ENCODE peak calls at places on chromosome 1, in nine cellular contexts. One of them, this sample, is unnamed.

GRCh38 chr1:211621471-211622198 is 42.7 kb upstream of the SLC30A1 start:
- DNase-seq in tibial nerve: no peak
- DNase-seq in stomach: no peak
- DNase-seq in K562: no peak
- DNase-seq in HepG2: no peak
- DNase-seq in transverse colon: no peak
- DNase-seq in ovary: no peak
- DNase-seq in A549: no peak
- DNase-seq in sigmoid colon: peak
- DNase-seq in this sample: no peak

GRCh38 chr1:172717722-172718455 is 59.0 kb downstream of the FASLG start:
- DNase-seq in sigmoid colon: no peak
- DNase-seq in A549: peak
- DNase-seq in K562: no peak
- DNase-seq in tibial nerve: no peak
- DNase-seq in ovary: no peak
- DNase-seq in transverse colon: no peak
- DNase-seq in stomach: no peak
- DNase-seq in HepG2: peak
- DNase-seq in this sample: no peak

GRCh38 chr1:107820797-107821196 is 144.2 kb downstream of the VAV3 start:
- DNase-seq in stomach: no peak
- DNase-seq in A549: no peak
- DNase-seq in transverse colon: no peak
- DNase-seq in tibial nerve: no peak
- DNase-seq in K562: no peak
- DNase-seq in HepG2: no peak
- DNase-seq in ovary: no peak
- DNase-seq in sigmoid colon: no peak
- DNase-seq in this sample: no peak

GRCh38 chr1:156246762-156247459 is 945 bp downstream of the PAQR6 start:
- DNase-seq in ovary: no peak
- DNase-seq in transverse colon: no peak
- DNase-seq in A549: no peak
- DNase-seq in tibial nerve: no peak
- DNase-seq in sigmoid colon: peak
- DNase-seq in stomach: peak
- DNase-seq in HepG2: no peak
- DNase-seq in K562: peak
- DNase-seq in this sample: no peak

GRCh38 chr1:201724760-201725105 is 104.2 kb upstream of the IPO9 start:
- DNase-seq in K562: no peak
- DNase-seq in ovary: no peak
- DNase-seq in tibial nerve: no peak
- DNase-seq in stomach: no peak
- DNase-seq in sigmoid colon: peak
- DNase-seq in transverse colon: no peak
- DNase-seq in HepG2: no peak
- DNase-seq in A549: no peak
- DNase-seq in this sample: no peak

GRCh38 chr1:53060580-53060979 is 1.4 kb upstream of the PODN start:
- DNase-seq in transverse colon: no peak
- DNase-seq in A549: no peak
- DNase-seq in tibial nerve: peak
- DNase-seq in ovary: peak
- DNase-seq in K562: no peak
- DNase-seq in sigmoid colon: peak
- DNase-seq in HepG2: no peak
- DNase-seq in stomach: no peak
- DNase-seq in this sample: no peak

GRCh38 chr1:152982076-152982475 is 1.8 kb upstream of the SPRR1A start:
- DNase-seq in A549: no peak
- DNase-seq in transverse colon: no peak
- DNase-seq in K562: no peak
- DNase-seq in ovary: no peak
- DNase-seq in tibial nerve: no peak
- DNase-seq in HepG2: no peak
- DNase-seq in sigmoid colon: no peak
- DNase-seq in stomach: no peak
- DNase-seq in this sample: no peak

GRCh38 chr1:214058071-214058470 is 70.3 kb downstream of the PROX1 start:
- DNase-seq in HepG2: no peak
- DNase-seq in transverse colon: no peak
- DNase-seq in stomach: no peak
- DNase-seq in K562: no peak
- DNase-seq in tibial nerve: no peak
- DNase-seq in sigmoid colon: no peak
- DNase-seq in A549: no peak
- DNase-seq in ovary: no peak
- DNase-seq in this sample: no peak

GRCh38 chr1:3463891-3464648 is 9.6 kb downstream of the ARHGEF16 start:
- DNase-seq in stomach: no peak
- DNase-seq in ovary: no peak
- DNase-seq in tibial nerve: no peak
- DNase-seq in K562: no peak
- DNase-seq in sigmoid colon: peak
- DNase-seq in A549: no peak
- DNase-seq in HepG2: no peak
- DNase-seq in transverse colon: no peak
- DNase-seq in this sample: no peak

GRCh38 chr1:35876988-35877387 is 6.0 kb upstream of the AGO1 start:
- DNase-seq in tibial nerve: no peak
- DNase-seq in A549: no peak
- DNase-seq in stomach: no peak
- DNase-seq in K562: peak
- DNase-seq in ovary: no peak
- DNase-seq in transverse colon: no peak
- DNase-seq in HepG2: no peak
- DNase-seq in sigmoid colon: no peak
- DNase-seq in this sample: no peak

GRCh38 chr1:177236967-177237366 is 66.2 kb downstream of the BRINP2 start:
- DNase-seq in tibial nerve: no peak
- DNase-seq in ovary: no peak
- DNase-seq in HepG2: no peak
- DNase-seq in transverse colon: no peak
- DNase-seq in sigmoid colon: no peak
- DNase-seq in K562: no peak
- DNase-seq in A549: no peak
- DNase-seq in stomach: no peak
- DNase-seq in this sample: no peak

GRCh38 chr1:47679301-47679751 is 241.5 kb downstream of the FOXD2 start:
- DNase-seq in sigmoid colon: peak
- DNase-seq in HepG2: no peak
- DNase-seq in K562: no peak
- DNase-seq in tibial nerve: no peak
- DNase-seq in ovary: no peak
- DNase-seq in transverse colon: no peak
- DNase-seq in A549: no peak
- DNase-seq in stomach: peak
- DNase-seq in this sample: no peak

DNA sequence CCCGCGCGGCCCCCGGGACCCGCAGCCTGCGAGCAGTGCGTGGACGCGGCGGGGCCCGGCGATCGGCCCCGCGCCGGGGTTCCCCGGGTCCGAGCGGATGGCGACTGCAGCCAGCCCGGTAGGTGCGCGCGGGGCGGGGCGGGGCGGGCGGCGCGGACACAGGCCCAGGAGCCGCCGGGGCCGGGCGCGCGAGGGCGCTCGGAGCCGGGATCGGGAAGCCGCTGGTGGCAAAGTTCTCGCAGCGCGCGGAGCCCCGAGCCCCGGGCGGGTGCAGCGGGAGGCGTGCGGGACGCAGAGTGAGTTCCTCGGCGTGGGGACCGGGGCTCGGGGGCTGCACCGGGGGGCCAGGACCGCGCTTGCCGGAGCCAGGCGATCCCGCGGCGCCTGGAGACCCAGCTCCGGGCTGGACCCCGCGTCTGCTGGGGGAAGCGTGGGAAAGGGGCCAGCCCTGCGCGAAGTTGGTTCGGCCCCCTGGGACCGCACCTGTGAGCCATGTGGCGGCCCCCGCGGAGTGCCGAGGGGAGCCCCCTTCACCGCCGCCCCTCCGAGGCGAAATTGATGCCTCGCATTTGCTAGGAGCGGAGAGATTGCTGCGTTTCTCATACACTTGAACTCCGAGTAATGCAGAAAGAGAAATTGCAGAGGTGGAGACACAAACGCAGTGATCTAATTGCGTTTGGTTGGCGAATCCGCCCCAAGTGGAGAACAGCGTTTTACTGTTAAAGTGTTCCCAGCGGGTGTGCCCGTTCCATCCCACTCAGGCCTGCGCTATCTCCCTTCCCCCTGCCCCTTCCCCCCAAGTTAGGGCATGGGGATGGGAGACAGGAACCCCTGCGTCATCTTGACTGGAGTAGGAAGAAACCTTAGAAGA is 228.9 kb upstream of the TMEM51 start:
- DNase-seq in ovary: peak
- DNase-seq in K562: peak
- DNase-seq in stomach: peak
- DNase-seq in transverse colon: peak
- DNase-seq in sigmoid colon: no peak
- DNase-seq in tibial nerve: no peak
- DNase-seq in HepG2: no peak
- DNase-seq in A549: peak
- DNase-seq in this sample: no peak
- TF ChIP-seq EP300 in ovary: no peak
- TF ChIP-seq EP300 in K562: no peak
- TF ChIP-seq EP300 in stomach: no peak
- TF ChIP-seq EP300 in transverse colon: no peak
- TF ChIP-seq EP300 in sigmoid colon: no peak
- TF ChIP-seq EP300 in tibial nerve: peak
- TF ChIP-seq EP300 in HepG2: no peak
- TF ChIP-seq EP300 in A549: no peak
- TF ChIP-seq EP300 in this sample: no peak

DNA sequence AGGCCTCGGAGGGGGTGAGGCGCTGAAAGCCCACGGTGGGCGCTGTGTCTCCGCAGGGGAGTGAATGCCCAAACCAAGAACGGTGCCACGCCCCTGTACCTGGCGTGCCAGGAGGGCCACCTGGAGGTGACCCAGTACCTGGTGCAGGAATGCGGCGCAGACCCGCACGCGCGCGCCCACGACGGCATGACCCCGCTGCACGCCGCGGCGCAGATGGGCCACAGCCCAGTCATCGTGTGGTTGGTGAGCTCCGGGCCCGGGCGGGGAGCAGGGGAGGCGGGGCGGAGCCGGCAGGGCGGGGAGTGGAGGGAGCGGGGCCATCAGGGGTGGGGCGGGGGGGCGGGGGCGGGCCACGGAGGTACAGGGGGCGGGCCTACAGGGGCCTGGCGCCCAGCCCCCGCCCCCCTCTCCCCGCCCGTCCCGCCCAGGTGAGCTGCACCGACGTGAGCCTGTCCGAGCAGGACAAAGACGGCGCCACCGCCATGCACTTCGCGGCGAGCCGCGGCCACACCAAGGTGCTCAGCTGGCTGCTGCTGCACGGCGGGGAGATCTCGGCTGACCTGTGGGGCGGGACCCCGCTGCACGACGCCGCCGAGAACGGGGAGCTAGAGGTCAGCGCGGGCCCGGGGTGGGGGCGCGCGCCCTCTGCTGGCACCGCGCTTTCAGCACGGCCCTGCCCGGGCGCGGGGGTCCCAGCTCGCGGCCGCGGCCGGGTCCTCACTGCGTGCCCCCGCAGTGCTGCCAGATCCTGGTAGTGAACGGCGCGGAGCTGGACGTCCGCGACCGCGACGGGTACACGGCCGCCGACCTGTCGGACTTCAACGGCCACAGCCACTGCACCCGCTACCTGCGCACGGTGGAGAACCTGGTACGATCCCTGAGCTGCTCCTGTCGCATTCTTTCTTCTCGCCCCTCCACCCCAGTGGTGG is 15.9 kb downstream of the ESPN start:
- DNase-seq in HepG2: peak
- DNase-seq in stomach: peak
- DNase-seq in K562: peak
- DNase-seq in transverse colon: peak
- DNase-seq in tibial nerve: no peak
- DNase-seq in A549: no peak
- DNase-seq in sigmoid colon: no peak
- DNase-seq in ovary: no peak
- DNase-seq in this sample: no peak
- TF ChIP-seq EP300 in HepG2: no peak
- TF ChIP-seq EP300 in stomach: no peak
- TF ChIP-seq EP300 in K562: no peak
- TF ChIP-seq EP300 in transverse colon: no peak
- TF ChIP-seq EP300 in tibial nerve: no peak
- TF ChIP-seq EP300 in A549: no peak
- TF ChIP-seq EP300 in sigmoid colon: no peak
- TF ChIP-seq EP300 in ovary: no peak
- TF ChIP-seq EP300 in this sample: no peak

DNA sequence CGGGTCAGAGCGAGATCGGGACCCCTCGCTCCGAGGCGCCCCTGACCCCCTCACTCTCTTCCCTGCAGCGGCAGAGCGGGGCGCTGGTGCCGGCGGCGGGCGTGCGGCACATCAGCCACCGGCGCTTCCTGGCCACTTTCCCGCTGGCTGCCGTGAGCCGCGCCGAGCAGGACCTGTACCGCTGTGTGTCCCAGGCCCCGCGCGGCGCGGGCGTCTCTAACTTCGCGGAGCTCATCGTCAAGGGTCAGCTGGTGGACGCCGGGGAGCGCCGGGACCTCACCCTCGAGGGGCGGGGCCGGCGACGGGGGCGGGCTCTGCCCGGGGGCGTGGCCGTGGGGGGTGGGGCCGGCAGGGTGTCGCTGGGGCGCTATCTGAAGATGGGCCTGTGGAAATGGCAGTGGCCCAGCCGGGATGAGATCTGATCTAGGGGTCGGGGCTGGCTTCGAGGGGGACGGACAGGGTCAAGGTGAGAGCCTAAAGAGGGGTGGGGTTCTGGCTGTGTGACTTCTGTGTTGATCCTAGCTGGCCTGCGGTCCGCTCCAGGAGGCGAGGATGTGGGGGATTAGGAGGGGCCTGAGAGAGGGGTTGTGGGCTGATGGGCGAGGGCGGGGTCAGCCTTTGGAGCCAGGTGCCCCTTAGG is 23.6 kb downstream of the PTPRU start:
- DNase-seq in HepG2: no peak
- DNase-seq in tibial nerve: peak
- DNase-seq in sigmoid colon: peak
- DNase-seq in stomach: peak
- DNase-seq in ovary: peak
- DNase-seq in transverse colon: peak
- DNase-seq in K562: peak
- DNase-seq in A549: no peak
- DNase-seq in this sample: no peak
- TF ChIP-seq EP300 in HepG2: no peak
- TF ChIP-seq EP300 in tibial nerve: peak
- TF ChIP-seq EP300 in sigmoid colon: no peak
- TF ChIP-seq EP300 in stomach: no peak
- TF ChIP-seq EP300 in ovary: no peak
- TF ChIP-seq EP300 in transverse colon: no peak
- TF ChIP-seq EP300 in K562: no peak
- TF ChIP-seq EP300 in A549: no peak
- TF ChIP-seq EP300 in this sample: no peak

DNA sequence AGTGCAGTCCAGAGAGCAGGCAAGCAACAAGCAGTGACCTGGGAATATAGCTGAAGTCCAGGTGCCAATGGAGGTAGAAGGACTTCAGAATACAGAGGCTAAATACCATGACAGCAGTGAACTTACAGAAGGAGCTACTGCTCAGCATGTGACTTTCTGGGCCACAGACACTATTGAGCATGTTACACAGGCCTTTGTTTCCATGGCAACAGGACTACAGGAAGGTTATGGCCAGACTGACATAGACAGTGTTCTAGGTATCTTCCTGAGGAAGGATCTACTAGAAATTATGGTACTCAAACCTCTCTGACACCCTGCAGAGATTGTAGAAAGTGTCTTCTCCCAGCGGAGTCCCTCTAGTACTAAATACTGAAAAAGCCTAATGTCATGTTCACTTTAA is 11.0 kb downstream of the OR2M5 start:
- DNase-seq in A549: no peak
- DNase-seq in transverse colon: no peak
- DNase-seq in sigmoid colon: no peak
- DNase-seq in HepG2: no peak
- DNase-seq in stomach: no peak
- DNase-seq in tibial nerve: no peak
- DNase-seq in ovary: no peak
- DNase-seq in K562: no peak
- DNase-seq in this sample: no peak
- TF ChIP-seq EP300 in A549: no peak
- TF ChIP-seq EP300 in transverse colon: no peak
- TF ChIP-seq EP300 in sigmoid colon: no peak
- TF ChIP-seq EP300 in HepG2: no peak
- TF ChIP-seq EP300 in stomach: no peak
- TF ChIP-seq EP300 in tibial nerve: no peak
- TF ChIP-seq EP300 in ovary: no peak
- TF ChIP-seq EP300 in K562: no peak
- TF ChIP-seq EP300 in this sample: no peak